ENCODE peak calls at places on chromosomes 11 and 22, in four cellular contexts. J is pancreas, A is upper lobe of left lung, Y is upper lobe of right lung. Q is an unnamed sample.
A peak's percentile ranks its signal among the peaks of the same experiment; 100 is the strongest.

GRCh38 chr22:27800250-27801131 is 1.1 kb downstream of the MN1 start:
- DNase-seq in A (no peak), J (no peak), Y (no peak), Q (no peak)

GRCh38 chr11:118436639-118437045 is 350 bp downstream of the KMT2A start:
- DNase-seq in A (peak; percentile 21), Y (peak; percentile 69), J (peak; percentile 66), Q (no peak)

GRCh38 chr11:112863304-112863703 is 97.9 kb upstream of the NCAM1 start:
- DNase-seq in Y (no peak), A (no peak), J (no peak), Q (no peak)

GRCh38 chr11:15276616-15277015 is 161.9 kb downstream of the INSC start:
- DNase-seq in J (no peak), A (no peak), Y (no peak), Q (no peak)

GRCh38 chr11:43222215-43222614 is 89.6 kb upstream of the API5 start:
- DNase-seq in A (no peak), J (no peak), Y (no peak), Q (no peak)

GRCh38 chr11:62560566-62561103 is 13.1 kb downstream of the EEF1G start:
- DNase-seq in Y (peak; percentile 88), J (peak; percentile 78), A (peak; percentile 96), Q (peak; percentile 97)

GRCh38 chr11:10594407-10594806 is 25.9 kb upstream of the LYVE1 start:
- DNase-seq in J (no peak), A (no peak), Y (no peak), Q (no peak)

GRCh38 chr11:46075168-46075567 is 46.1 kb downstream of the PHF21A start:
- DNase-seq in J (no peak), A (no peak), Y (no peak), Q (no peak)

GRCh38 chr22:49523374-49524008 is 304.2 kb downstream of the BRD1 start:
- DNase-seq in A (no peak), Y (no peak), J (no peak), Q (no peak)

GRCh38 chr11:28547395-28547794 is 439.2 kb downstream of the METTL15 start:
- DNase-seq in Y (no peak), A (no peak), J (no peak), Q (no peak)

GRCh38 chr11:61025819-61026120 is 54.3 kb downstream of the CD6 start:
- DNase-seq in Y (no peak), J (no peak), A (no peak), Q (no peak)

GRCh38 chr11:8792636-8793035 is 110.0 kb downstream of the RPL27A start:
- DNase-seq in A (no peak), Y (no peak), J (no peak), Q (no peak)

GRCh38 chr11:1782831-1783724 is 19.4 kb upstream of the CTSD start:
- DNase-seq in A (peak; percentile 69), J (no peak), Y (no peak), Q (no peak)

GRCh38 chr11:70068345-70068744 is 9.8 kb upstream of the ANO1 start:
- DNase-seq in Y (no peak), A (no peak), J (no peak), Q (no peak)

GRCh38 chr11:108916935-108917334 is 252.1 kb downstream of the DDX10 start:
- DNase-seq in J (no peak), Y (no peak), A (no peak), Q (no peak)

GRCh38 chr11:574632-575323 is 1.5 kb upstream of the PHRF1 start:
- DNase-seq in Y (no peak), A (no peak), J (no peak), Q (no peak)

GRCh38 chr22:44068422-44069191 is 44.5 kb downstream of the PARVB start:
- DNase-seq in A (peak; percentile 40), Y (peak; percentile 78), J (no peak), Q (no peak)
- H3K4me3 ChIP-seq in A (no peak overlapping the region), Y (no peak overlapping the region), J (no peak overlapping the region), Q (no peak overlapping the region)

GRCh38 chr11:58579192-58580129 is 598 bp downstream of the ZFP91 start:
- DNase-seq in J (peak; percentile 89), Y (peak; percentile 95), A (peak; percentile 91), Q (peak; percentile 92)
- TF ChIP-seq CTCF in J (peak; percentile 61), Y (peak; percentile 80), A (peak; percentile 75), Q (peak; percentile 89)

GRCh38 chr22:19961201-19961580 is 19.6 kb upstream of the TXNRD2 start:
- DNase-seq in J (peak; percentile 32), Y (no peak), A (no peak), Q (no peak)
- H3K4me1 ChIP-seq in J (peaks cover 39% of the 10 kb centered on the region), Y (peaks cover 25% of the 10 kb centered on the region), A (peaks cover 48% of the 10 kb centered on the region), Q (peaks cover 57% of the 10 kb centered on the region)

GRCh38 chr11:125745979-125746378 is at the start of gene PATE1:
- DNase-seq in Y (no peak), A (no peak), J (no peak), Q (no peak)

GRCh38 chr11:125743681-125744080 is 2.4 kb upstream of the PATE1 start:
- DNase-seq in J (no peak), A (no peak), Y (no peak), Q (no peak)
- H3K4me3 ChIP-seq in J (no peak overlapping the region), A (no peak overlapping the region), Y (no peak overlapping the region), Q (no peak overlapping the region)

GRCh38 chr22:47247609-47248240 is 485.3 kb downstream of the TBC1D22A start:
- DNase-seq in A (no peak), J (no peak), Y (no peak), Q (no peak)
- TF ChIP-seq CTCF in A (no peak), J (no peak), Y (no peak), Q (no peak)

GRCh38 chr11:68329496-68329895 is 17.1 kb downstream of the LRP5 start:
- DNase-seq in J (no peak), Y (no peak), A (no peak), Q (no peak)

GRCh38 chr11:68329993-68330699 is 17.8 kb downstream of the LRP5 start:
- DNase-seq in Y (no peak), A (no peak), J (no peak), Q (no peak)

GRCh38 chr11:68331338-68331947 is 19.1 kb downstream of the LRP5 start:
- DNase-seq in A (no peak), Y (no peak), J (no peak), Q (peak; percentile 49)

GRCh38 chr11:68332186-68332585 is 19.8 kb downstream of the LRP5 start:
- DNase-seq in Y (no peak), A (no peak), J (no peak), Q (no peak)

DNA sequence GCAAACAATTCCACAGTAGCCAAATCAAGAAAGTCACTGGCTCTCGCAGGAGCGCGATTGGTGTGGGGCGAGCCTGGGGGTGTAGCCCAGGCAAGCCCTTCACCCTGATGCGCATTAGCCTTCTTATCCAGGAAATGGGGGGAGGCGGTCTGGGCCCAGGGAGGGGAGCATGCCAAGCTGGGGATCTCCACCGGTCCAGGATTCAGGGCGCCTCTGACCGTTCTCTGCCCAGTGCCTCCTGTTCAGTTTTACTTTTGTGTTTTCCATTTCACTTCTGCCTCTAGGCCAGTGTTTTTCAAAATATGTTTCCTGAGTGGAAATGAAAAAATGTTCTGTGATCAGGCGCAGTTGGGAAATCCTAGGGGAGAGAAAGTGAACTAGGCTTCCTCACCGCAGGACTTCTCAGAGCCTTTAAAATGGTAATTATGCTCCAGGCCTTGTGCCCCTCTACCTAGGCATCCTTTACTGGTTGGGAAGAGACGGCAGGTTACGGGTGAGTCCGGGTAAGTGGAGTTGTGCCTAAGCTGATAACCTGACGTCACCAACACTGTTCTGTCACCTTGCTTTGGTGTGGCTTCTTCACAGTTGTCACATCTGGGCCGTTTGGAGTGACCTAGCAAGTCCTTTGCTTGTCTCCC is 18.4 kb downstream of the LRP5 start:
- DNase-seq in Y (no peak), J (no peak), A (no peak), Q (no peak)
- H3K4me1 ChIP-seq in Y (peaks cover 77% of the 10 kb centered on the region), J (peaks cover 25% of the 10 kb centered on the region), A (peaks cover 59% of the 10 kb centered on the region), Q (peaks cover 44% of the 10 kb centered on the region)

DNA sequence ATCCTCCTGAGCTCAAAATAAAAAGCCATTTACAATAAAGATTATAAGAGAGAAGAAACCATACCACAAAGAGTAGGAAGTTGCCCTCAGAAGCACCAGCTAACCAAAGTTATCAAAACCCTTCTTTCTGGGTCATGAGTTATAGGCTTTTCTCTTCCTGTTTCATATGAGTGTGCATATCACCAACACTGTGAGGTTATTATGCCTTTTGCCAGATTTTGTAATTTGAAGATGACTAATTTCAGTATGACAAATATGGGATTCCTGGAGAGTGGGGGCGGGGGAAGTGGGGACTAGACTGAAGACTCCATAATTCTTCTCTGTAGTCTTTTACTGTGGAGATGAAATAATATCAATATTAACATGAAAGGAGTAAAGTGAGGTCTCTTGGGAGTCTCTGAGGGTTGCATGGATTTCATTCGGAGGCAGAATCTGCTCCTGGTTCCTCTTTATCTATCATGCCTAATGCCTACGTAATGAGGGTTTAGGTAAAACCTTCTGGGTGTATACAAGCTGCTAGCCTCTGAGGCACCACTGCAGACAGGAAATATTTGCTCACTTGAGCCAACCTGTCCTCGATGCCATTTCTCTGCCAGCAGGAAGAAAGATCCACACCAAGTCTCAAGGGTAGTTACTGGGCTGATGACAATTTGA is 2.1 kb downstream of the LPXN start:
- DNase-seq in Y (no peak), J (no peak), A (peak; percentile 36), Q (no peak)
- H3K4me3 ChIP-seq in Y (peak overlapping the region; percentile 39), J (no peak overlapping the region), A (no peak overlapping the region), Q (no peak overlapping the region)